ENCODE peak calls at places on chromosomes 16 and 17, in nine cellular contexts. I is adipocyte, N is NCI-H1436, M is nephron progenitor cell, X is brain microvascular endothelial cell, H is mucosa of gallbladder, B is ovary, W is activated gamma-delta T cell treated with Interleukin-2 at 50 U/mL for 16 hours, G is bronchial epithelial cell. E is an unnamed sample.

GRCh38 chr17:535165-535564 is 179.5 kb downstream of the VPS53 start:
- DNase-seq in I (no peak), H (no peak), B (no peak), W (no peak), G (no peak), X (no peak), N (no peak), M (no peak), E (no peak)

GRCh38 chr17:29180051-29180787 is at the start of gene MYO18A:
- DNase-seq in H (peak; percentile 78), N (peak; percentile 78), G (peak; percentile 58), X (peak; percentile 31), I (peak; percentile 94), B (peak; percentile 74), W (peak; percentile 73), M (peak; percentile 89), E (peak; percentile 44)

GRCh38 chr17:13940858-13941665 is 128.2 kb upstream of the COX10 start:
- DNase-seq in W (no peak), I (no peak), N (no peak), H (no peak), B (no peak), G (peak; percentile 40), X (peak; percentile 5), M (no peak), E (no peak)

GRCh38 chr16:4989391-4990006 is 31.4 kb downstream of the SEC14L5 start:
- DNase-seq in I (no peak), X (no peak), M (no peak), B (no peak), G (no peak), N (no peak), W (no peak), H (no peak), E (no peak)

GRCh38 chr17:44589316-44590071 is 32.2 kb downstream of the FZD2 start:
- DNase-seq in H (no peak), B (no peak), N (no peak), W (no peak), G (no peak), M (no peak), X (no peak), I (peak; percentile 68), E (no peak)

GRCh38 chr17:73549841-73550430 is 94.3 kb downstream of the SDK2 start:
- DNase-seq in I (no peak), B (no peak), W (no peak), N (no peak), H (no peak), G (no peak), M (no peak), X (no peak), E (no peak)

GRCh38 chr16:86739178-86739577 is 160.8 kb downstream of the FOXL1 start:
- DNase-seq in M (no peak), H (no peak), W (no peak), N (no peak), B (no peak), X (no peak), I (no peak), G (no peak), E (no peak)

GRCh38 chr17:83041305-83041704 is 38.1 kb upstream of the METRNL start:
- DNase-seq in B (no peak), W (no peak), N (no peak), M (no peak), X (no peak), I (no peak), G (no peak), H (no peak), E (no peak)

GRCh38 chr16:4081035-4081434 is 35.2 kb downstream of the ADCY9 start:
- DNase-seq in G (no peak), M (no peak), X (no peak), W (no peak), B (no peak), I (peak; percentile 13), N (no peak), H (peak; percentile 9), E (no peak)

GRCh38 chr17:58965221-58965620 is 141.5 kb downstream of the TRIM37 start:
- DNase-seq in X (no peak), W (no peak), N (no peak), G (no peak), H (no peak), B (no peak), M (no peak), I (no peak), E (no peak)

GRCh38 chr16:48608452-48608851 is 1.5 kb downstream of the N4BP1 start:
- DNase-seq in M (no peak), N (no peak), B (no peak), G (peak; percentile 80), W (no peak), X (no peak), I (no peak), H (no peak), E (peak; percentile 21)

GRCh38 chr17:44254696-44255095 is 13.2 kb downstream of the SLC4A1 start:
- DNase-seq in B (no peak), G (no peak), M (no peak), I (no peak), X (no peak), N (no peak), W (no peak), H (no peak), E (no peak)

GRCh38 chr17:75525806-75526554 is 483 bp downstream of the LLGL2 start:
- DNase-seq in B (no peak), M (peak; percentile 48), X (no peak), W (no peak), G (no peak), H (no peak), N (no peak), I (no peak), E (no peak)

GRCh38 chr16:50438041-50438437 is 69.3 kb upstream of the BRD7 start:
- DNase-seq in N (no peak), M (no peak), G (no peak), X (no peak), B (no peak), H (no peak), I (no peak), W (no peak), E (no peak)

GRCh38 chr17:64507418-64507766 is 615 bp downstream of the CEP95 start:
- DNase-seq in W (peak; percentile 23), G (peak; percentile 69), B (no peak), M (peak; percentile 30), I (peak; percentile 90), X (peak; percentile 57), N (peak; percentile 79), H (peak; percentile 33), E (peak; percentile 78)

GRCh38 chr17:66976781-66977201 is 12.3 kb downstream of the CACNG4 start:
- DNase-seq in G (no peak), H (no peak), N (no peak), M (peak; percentile 60), I (no peak), W (no peak), B (no peak), X (no peak), E (peak; percentile 16)

GRCh38 chr17:39997543-39997942 is 16.9 kb downstream of the PSMD3 start:
- DNase-seq in I (no peak), G (no peak), M (no peak), X (no peak), N (no peak), H (no peak), B (no peak), W (no peak), E (no peak)

GRCh38 chr17:73924488-73925186 is 278.8 kb upstream of the RPL38 start:
- DNase-seq in M (no peak), W (no peak), I (no peak), G (no peak), X (no peak), H (no peak), N (no peak), B (no peak), E (no peak)

GRCh38 chr17:2173005-2173404 is 118.1 kb downstream of the HIC1 start:
- DNase-seq in X (no peak), B (no peak), W (no peak), H (no peak), I (peak; percentile 85), N (no peak), G (no peak), M (no peak), E (no peak)

GRCh38 chr16:81752225-81752875 is 26.7 kb upstream of the PLCG2 start:
- DNase-seq in G (no peak), H (peak; percentile 49), X (no peak), W (no peak), B (no peak), M (no peak), I (no peak), N (no peak), E (no peak)

GRCh38 chr16:27434141-27435051 is 32.4 kb downstream of the IL21R start:
- DNase-seq in H (peak; percentile 7), N (no peak), B (no peak), X (no peak), I (no peak), M (no peak), G (no peak), W (no peak), E (no peak)

GRCh38 chr17:46790216-46790615 is 28.3 kb downstream of the WNT3 start:
- DNase-seq in X (no peak), M (no peak), W (no peak), N (no peak), H (no peak), B (no peak), G (no peak), I (no peak), E (no peak)

GRCh38 chr16:29231231-29231630 is 175.3 kb downstream of the NPIPB11 start:
- DNase-seq in G (no peak), W (no peak), B (no peak), I (no peak), N (no peak), H (peak; percentile 8), X (no peak), M (peak; percentile 32), E (no peak)

GRCh38 chr17:33667052-33667509 is 374.0 kb upstream of the ASIC2 start:
- DNase-seq in I (no peak), G (peak; percentile 45), N (no peak), H (no peak), M (no peak), B (no peak), W (peak; percentile 5), X (no peak), E (no peak)

GRCh38 chr17:80457236-80457856 is 19.1 kb downstream of the NPTX1 start:
- DNase-seq in M (no peak), B (no peak), I (no peak), W (no peak), X (no peak), G (no peak), N (no peak), H (no peak), E (no peak)

GRCh38 chr16:4319454-4319853 is 3.6 kb downstream of the GLIS2 start:
- DNase-seq in B (no peak), G (no peak), W (peak; percentile 48), M (no peak), X (no peak), I (peak; percentile 50), H (no peak), N (no peak), E (no peak)

GRCh38 chr16:4572715-4573114 is 16.6 kb downstream of the C16orf96 start:
- DNase-seq in X (no peak), N (no peak), M (no peak), H (no peak), B (no peak), W (no peak), I (peak; percentile 7), G (no peak), E (no peak)

GRCh38 chr17:50212121-50212843 is 10.9 kb upstream of the COL1A1 start:
- DNase-seq in N (no peak), X (no peak), G (no peak), B (peak; percentile 73), I (peak; percentile 56), H (peak; percentile 60), M (no peak), W (no peak), E (no peak)

GRCh38 chr17:67229109-67229991 is 15.6 kb downstream of the HELZ start:
- DNase-seq in I (no peak), G (no peak), N (no peak), B (no peak), W (no peak), H (no peak), X (no peak), M (no peak), E (no peak)

GRCh38 chr17:12545877-12546513 is 119.7 kb upstream of the MYOCD start:
- DNase-seq in G (peak; percentile 67), M (peak; percentile 50), B (peak; percentile 24), N (peak; percentile 20), I (peak; percentile 83), X (peak; percentile 58), W (no peak), H (peak; percentile 34), E (peak; percentile 4)

GRCh38 chr16:30076276-30076791 is 540 bp downstream of the PPP4C start:
- DNase-seq in I (peak; percentile 57), M (no peak), G (no peak), H (no peak), X (no peak), N (no peak), W (no peak), B (no peak), E (no peak)